ENCODE peak calls at places on chromosomes 7 and 10, in six cellular contexts. N is AG08395, D is fibroblast of lung, F is HTR-8/SVneo, Q is ACHN, U is SW 1271. C is an unnamed sample.

GRCh38 chr7:65980478-65981250 is 1.3 kb downstream of the GUSB start:
- DNase-seq in N (no peak), D (peak), F (no peak), Q (no peak), U (no peak), C (peak)

GRCh38 chr7:146136357-146136875 is 19.8 kb downstream of the CNTNAP2 start:
- DNase-seq in N (no peak), D (no peak), F (no peak), Q (no peak), U (no peak), C (no peak)

GRCh38 chr10:113151178-113151577 is 201.1 kb downstream of the TCF7L2 start:
- DNase-seq in N (no peak), D (no peak), F (no peak), Q (no peak), U (no peak), C (no peak)

GRCh38 chr7:91554893-91555292 is 290.7 kb downstream of the FZD1 start:
- DNase-seq in N (no peak), D (no peak), F (no peak), Q (no peak), U (no peak), C (no peak)

GRCh38 chr10:1211844-1212570 is 155.8 kb downstream of the WDR37 start:
- DNase-seq in N (no peak), D (no peak), F (no peak), Q (no peak), U (no peak), C (peak)

GRCh38 chr10:118870467-118871243 is 115.9 kb upstream of the CACUL1 start:
- DNase-seq in N (peak), D (peak), F (peak), Q (peak), U (no peak), C (peak)

GRCh38 chr7:158394936-158395335 is 192.7 kb downstream of the PTPRN2 start:
- DNase-seq in N (no peak), D (no peak), F (peak), Q (no peak), U (no peak), C (no peak)

GRCh38 chr10:53833908-53834307 is 967.1 kb downstream of the PCDH15 start:
- DNase-seq in N (no peak), D (no peak), F (no peak), Q (no peak), U (no peak), C (no peak)

GRCh38 chr10:116654816-116655215 is 34.1 kb downstream of the PNLIPRP2 start:
- DNase-seq in N (no peak), D (no peak), F (no peak), Q (peak), U (no peak), C (no peak)

GRCh38 chr10:36773652-36774051 is 351.7 kb upstream of the ANKRD30A start:
- DNase-seq in N (no peak), D (no peak), F (no peak), Q (no peak), U (no peak), C (no peak)

GRCh38 chr7:105270117-105270516 is 118.6 kb downstream of the SRPK2 start:
- DNase-seq in N (no peak), D (no peak), F (no peak), Q (no peak), U (no peak), C (no peak)

GRCh38 chr10:124701881-124702656 is 42.1 kb downstream of the FAM53B start:
- DNase-seq in N (no peak), D (peak), F (no peak), Q (no peak), U (no peak), C (no peak)

GRCh38 chr7:132455306-132455705 is 121.0 kb downstream of the PLXNA4 start:
- DNase-seq in N (no peak), D (peak), F (no peak), Q (no peak), U (no peak), C (no peak)

GRCh38 chr10:132539894-132540293 is 2.3 kb downstream of the INPP5A start:
- DNase-seq in N (peak), D (peak), F (no peak), Q (no peak), U (no peak), C (no peak)